ENCODE peak calls at places on chromosomes 13 and 19, in seven cellular contexts. One of them, this sample, is unnamed.

GRCh38 chr13:31850041-31850440 is 110.7 kb downstream of the RXFP2 start:
- DNase-seq in progenitor cell of endocrine pancreas: no peak
- DNase-seq in EH: no peak
- DNase-seq in Kasumi-1: no peak
- DNase-seq in left colon: no peak
- DNase-seq in iris pigment epithelial cell: no peak
- DNase-seq in aorta: no peak
- DNase-seq in this sample: no peak

GRCh38 chr13:36918246-36919060 is 1.6 kb downstream of the SMAD9 start:
- DNase-seq in Kasumi-1: no peak
- DNase-seq in aorta: no peak
- DNase-seq in left colon: no peak
- DNase-seq in iris pigment epithelial cell: peak; percentile 31
- DNase-seq in EH: peak; percentile 73
- DNase-seq in progenitor cell of endocrine pancreas: no peak
- DNase-seq in this sample: no peak

GRCh38 chr13:42814868-42815267 is 33.5 kb downstream of the FAM216B start:
- DNase-seq in aorta: no peak
- DNase-seq in iris pigment epithelial cell: peak; percentile 91
- DNase-seq in Kasumi-1: no peak
- DNase-seq in EH: peak; percentile 86
- DNase-seq in left colon: no peak
- DNase-seq in progenitor cell of endocrine pancreas: no peak
- DNase-seq in this sample: no peak

GRCh38 chr19:49061445-49061844 is 3.2 kb downstream of the NTF4 start:
- DNase-seq in left colon: no peak
- DNase-seq in iris pigment epithelial cell: no peak
- DNase-seq in Kasumi-1: no peak
- DNase-seq in progenitor cell of endocrine pancreas: no peak
- DNase-seq in EH: no peak
- DNase-seq in aorta: no peak
- DNase-seq in this sample: no peak

GRCh38 chr19:18119243-18120105 is 21.9 kb downstream of the MAST3 start:
- DNase-seq in left colon: no peak
- DNase-seq in Kasumi-1: no peak
- DNase-seq in aorta: no peak
- DNase-seq in EH: no peak
- DNase-seq in iris pigment epithelial cell: no peak
- DNase-seq in progenitor cell of endocrine pancreas: no peak
- DNase-seq in this sample: no peak

GRCh38 chr13:58313219-58313618 is 681.7 kb downstream of the PCDH17 start:
- DNase-seq in iris pigment epithelial cell: no peak
- DNase-seq in EH: no peak
- DNase-seq in Kasumi-1: peak; percentile 82
- DNase-seq in left colon: no peak
- DNase-seq in aorta: no peak
- DNase-seq in progenitor cell of endocrine pancreas: no peak
- DNase-seq in this sample: no peak

GRCh38 chr19:38892841-38893240 is 6.6 kb downstream of the SIRT2 start:
- DNase-seq in progenitor cell of endocrine pancreas: no peak
- DNase-seq in Kasumi-1: no peak
- DNase-seq in left colon: no peak
- DNase-seq in EH: no peak
- DNase-seq in iris pigment epithelial cell: no peak
- DNase-seq in aorta: no peak
- DNase-seq in this sample: no peak

GRCh38 chr19:38073806-38074685 is 150.0 kb downstream of the DPF1 start:
- DNase-seq in progenitor cell of endocrine pancreas: no peak
- DNase-seq in left colon: no peak
- DNase-seq in EH: peak; percentile 6
- DNase-seq in aorta: no peak
- DNase-seq in iris pigment epithelial cell: no peak
- DNase-seq in Kasumi-1: no peak
- DNase-seq in this sample: no peak